ENCODE peak calls at places on chromosome X, in six cellular contexts. I is lower lobe of right lung, K is psoas muscle, S is prostate gland, H is right atrium auricular region, O is adipocyte. T is an unnamed sample. For H3K9me3, the result is how much of the 10 kb centered on the place peaks cover.

GRCh38 chrX:87388381-87388780 is 129.2 kb upstream of the KLHL4 start:
- DNase-seq in K (no peak), S (no peak), H (no peak), O (no peak), I (no peak), T (no peak)

GRCh38 chrX:17374619-17375360 is at the start of gene NHS:
- DNase-seq in H (peak), K (peak), S (peak), I (peak), O (peak), T (no peak)

GRCh38 chrX:356385-357034 is 30.2 kb downstream of the PPP2R3B start:
- DNase-seq in S (no peak), H (no peak), O (peak), I (peak), K (no peak), T (no peak)

GRCh38 chrX:118726887-118727685 is at the start of gene IL13RA1:
- DNase-seq in O (peak), S (peak), H (peak), K (peak), I (peak), T (no peak)

GRCh38 chrX:50036481-50036880 is 114.1 kb downstream of the CLCN5 start:
- DNase-seq in O (peak), I (no peak), S (no peak), H (no peak), K (no peak), T (no peak)

GRCh38 chrX:45508459-45508858 is 307.8 kb upstream of the DIPK2B start:
- DNase-seq in S (no peak), I (no peak), H (no peak), K (no peak), O (no peak), T (no peak)

GRCh38 chrX:36434521-36434920 is 515.0 kb downstream of the CFAP47 start:
- DNase-seq in S (no peak), I (no peak), H (no peak), K (no peak), O (no peak), T (no peak)

GRCh38 chrX:70033348-70033747 is 16.4 kb downstream of the AWAT2 start:
- DNase-seq in O (peak), I (no peak), H (no peak), K (no peak), S (no peak), T (no peak)

GRCh38 chrX:45807572-45808425 is 607.1 kb upstream of the DIPK2B start:
- DNase-seq in H (no peak), S (no peak), I (no peak), K (no peak), O (peak), T (no peak)

GRCh38 chrX:118577041-118577440 is 81.4 kb downstream of the DOCK11 start:
- DNase-seq in O (no peak), H (no peak), I (peak), K (no peak), S (peak), T (no peak)

GRCh38 chrX:65463550-65463949 is 71.0 kb downstream of the LAS1L start:
- DNase-seq in K (no peak), H (no peak), O (peak), I (no peak), S (no peak), T (no peak)

GRCh38 chrX:73850124-73851013 is 287.4 kb downstream of the CHIC1 start:
- DNase-seq in O (peak), S (no peak), H (no peak), I (no peak), K (peak), T (no peak)

GRCh38 chrX:118976599-118977340 is 2.4 kb downstream of the LONRF3 start:
- DNase-seq in I (peak), K (peak), S (peak), O (peak), H (no peak), T (no peak)

GRCh38 chrX:100410083-100410590 is at the start of gene PCDH19:
- DNase-seq in O (peak), K (peak), I (peak), S (peak), H (no peak), T (peak)

GRCh38 chrX:123851010-123851409 is 8.8 kb upstream of the XIAP start:
- DNase-seq in K (no peak), I (no peak), S (no peak), H (no peak), O (no peak), T (no peak)

GRCh38 chrX:65745992-65746391 is 78.5 kb downstream of the MSN start:
- DNase-seq in H (no peak), O (no peak), K (no peak), S (peak), I (no peak), T (no peak)

GRCh38 chrX:74382613-74383012 is 38.7 kb upstream of the SLC16A2 start:
- DNase-seq in I (peak), O (peak), K (peak), S (peak), H (peak), T (peak)

GRCh38 chrX:44872319-44872816 is 620 bp upstream of the KDM6A start:
- DNase-seq in S (peak), O (peak), H (peak), K (no peak), I (no peak), T (no peak)

GRCh38 chrX:109890910-109891502 is 111.9 kb upstream of the TMEM164 start:
- DNase-seq in I (peak), H (peak), O (peak), K (peak), S (peak), T (peak)

GRCh38 chrX:136647969-136648368 is at the start of gene CD40LG:
- DNase-seq in H (no peak), I (no peak), K (no peak), S (no peak), O (no peak), T (no peak)

GRCh38 chrX:155962906-155963305 is 34.6 kb upstream of the IL9R start:
- DNase-seq in K (no peak), O (no peak), I (no peak), H (no peak), S (no peak), T (no peak)

GRCh38 chrX:155966876-155967275 is 30.6 kb upstream of the IL9R start:
- DNase-seq in K (no peak), S (no peak), H (no peak), I (no peak), O (peak), T (peak)

GRCh38 chrX:155968106-155968714 is 29.3 kb upstream of the IL9R start:
- DNase-seq in K (no peak), H (no peak), O (no peak), S (no peak), I (no peak), T (no peak)

GRCh38 chrX:155967653-155968052 is 29.8 kb upstream of the IL9R start:
- DNase-seq in O (no peak), H (no peak), I (no peak), S (no peak), K (no peak), T (no peak)
- H3K9me3 ChIP-seq in O (under half), H (under half), I (under half), S (under half), K (under half), T (under half)

GRCh38 chrX:40049084-40049641 is 48.6 kb downstream of the BCOR start:
- DNase-seq in S (no peak), I (no peak), O (no peak), K (no peak), H (no peak), T (no peak)
- H3K9me3 ChIP-seq in S (under half), I (under half), O (half or more), K (under half), H (half or more), T (under half)

GRCh38 chrX:145953628-145954027 is 136.0 kb downstream of the SLITRK2 start:
- DNase-seq in H (no peak), O (no peak), I (no peak), K (no peak), S (no peak), T (no peak)
- H3K9me3 ChIP-seq in H (under half), O (under half), I (under half), K (under half), S (under half), T (under half)

DNA sequence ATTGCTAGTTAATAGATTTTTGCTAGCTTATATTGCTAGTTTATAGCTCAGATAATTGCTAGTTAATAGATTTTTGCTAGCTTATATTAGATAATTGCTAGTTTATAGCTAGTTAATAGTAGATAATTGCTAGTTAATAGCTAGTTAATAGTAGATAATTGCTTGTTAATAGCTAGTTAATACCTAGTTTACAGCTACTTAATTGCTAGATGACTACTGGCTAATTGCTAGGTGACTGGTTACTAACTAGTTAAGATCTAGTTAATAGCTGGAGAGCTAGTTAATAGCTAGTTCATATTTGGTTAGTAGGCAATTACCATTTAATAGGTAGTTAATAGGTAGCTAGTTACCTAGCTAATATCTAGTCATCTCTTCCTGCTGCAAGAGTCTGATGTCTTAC is 633.8 kb upstream of the CT83 start:
- DNase-seq in S (no peak), H (no peak), K (no peak), O (no peak), I (no peak), T (no peak)
- H3K9me3 ChIP-seq in S (under half), H (under half), K (under half), O (under half), I (under half), T (under half)

GRCh38 chrX:143701460-143701859 is 19.1 kb downstream of the SPANXN2 start:
- DNase-seq in H (no peak), K (no peak), I (no peak), S (no peak), O (no peak), T (no peak)
- H3K9me3 ChIP-seq in H (under half), K (under half), I (under half), S (under half), O (under half), T (under half)

DNA sequence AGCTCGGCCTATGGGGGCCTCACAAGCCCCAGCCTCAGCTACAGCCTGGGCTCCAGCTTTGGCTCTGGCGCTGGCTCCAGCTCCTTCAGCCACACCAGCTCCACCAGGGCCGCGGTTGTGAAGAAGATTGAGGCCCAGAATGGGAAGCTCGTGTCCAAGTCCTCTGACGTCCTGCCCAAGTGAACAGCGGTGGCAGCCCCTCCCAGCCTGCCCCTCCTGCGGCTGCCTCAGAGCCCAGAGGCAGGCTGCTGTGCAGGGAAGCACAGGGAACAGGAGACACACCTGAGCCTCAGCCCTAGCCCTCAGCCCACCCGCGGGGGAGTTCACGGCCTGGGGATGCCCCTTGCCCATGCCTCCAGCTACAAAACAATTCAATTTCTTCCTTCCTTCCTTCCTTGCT is 75.7 kb upstream of the ZXDA start:
- DNase-seq in K (no peak), S (no peak), H (no peak), O (no peak), I (no peak), T (no peak)
- H3K9me3 ChIP-seq in K (under half), S (under half), H (under half), O (under half), I (under half), T (under half)

GRCh38 chrX:155951237-155951789 is 46.2 kb upstream of the IL9R start:
- DNase-seq in S (no peak), K (no peak), I (no peak), H (no peak), O (no peak), T (no peak)

GRCh38 chrX:155953055-155953454 is 44.4 kb upstream of the IL9R start:
- DNase-seq in O (no peak), K (no peak), H (no peak), I (no peak), S (no peak), T (no peak)

GRCh38 chrX:155954793-155955192 is 42.7 kb upstream of the IL9R start:
- DNase-seq in S (no peak), I (no peak), K (no peak), H (no peak), O (no peak), T (no peak)

DNA sequence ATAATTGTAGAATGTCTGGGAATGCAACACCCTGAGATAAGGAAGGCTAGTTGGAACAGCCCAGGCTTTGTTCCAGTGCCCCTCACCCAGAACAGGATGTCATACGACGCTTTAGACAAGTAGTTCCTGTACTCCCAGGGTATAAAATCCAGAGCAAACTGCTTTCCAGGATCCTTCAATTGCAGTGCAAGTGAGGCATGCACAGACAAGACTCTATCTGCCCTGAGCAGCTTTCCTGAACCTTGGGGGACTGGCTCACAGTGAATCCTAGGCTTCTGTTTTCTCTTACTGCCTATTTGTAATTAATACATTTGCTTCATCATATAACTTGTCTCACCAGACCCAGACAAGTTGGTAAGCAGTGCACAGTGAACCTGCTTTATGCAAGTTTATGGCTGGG is 48.4 kb upstream of the IL9R start:
- DNase-seq in H (no peak), S (no peak), I (no peak), K (no peak), O (no peak), T (no peak)
- H3K9me3 ChIP-seq in H (under half), S (under half), I (under half), K (under half), O (under half), T (under half)

DNA sequence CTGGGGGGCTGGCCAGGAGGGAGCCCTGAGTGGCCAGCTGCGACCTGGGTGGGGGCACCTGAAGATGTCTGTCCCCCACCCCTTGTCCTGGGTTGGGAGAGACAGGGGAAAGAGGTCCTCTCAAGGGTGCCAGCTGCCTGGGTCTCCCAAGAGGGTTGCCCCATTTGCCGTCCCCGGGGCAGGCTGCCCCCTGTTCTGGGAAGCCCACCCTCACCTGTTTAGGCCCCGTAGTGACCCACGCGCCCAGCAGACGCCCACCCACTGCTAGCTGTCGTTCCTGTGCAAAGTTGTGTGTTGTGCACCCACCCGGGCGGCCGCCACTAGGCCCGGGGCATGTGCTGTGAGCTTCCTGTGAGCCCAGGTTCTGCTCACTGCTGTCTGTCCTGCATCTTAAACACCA is 25.5 kb upstream of the PNMA3 start:
- DNase-seq in I (no peak), K (no peak), S (no peak), O (no peak), H (no peak), T (no peak)
- H3K9me3 ChIP-seq in I (under half), K (under half), S (under half), O (under half), H (under half), T (under half)

DNA sequence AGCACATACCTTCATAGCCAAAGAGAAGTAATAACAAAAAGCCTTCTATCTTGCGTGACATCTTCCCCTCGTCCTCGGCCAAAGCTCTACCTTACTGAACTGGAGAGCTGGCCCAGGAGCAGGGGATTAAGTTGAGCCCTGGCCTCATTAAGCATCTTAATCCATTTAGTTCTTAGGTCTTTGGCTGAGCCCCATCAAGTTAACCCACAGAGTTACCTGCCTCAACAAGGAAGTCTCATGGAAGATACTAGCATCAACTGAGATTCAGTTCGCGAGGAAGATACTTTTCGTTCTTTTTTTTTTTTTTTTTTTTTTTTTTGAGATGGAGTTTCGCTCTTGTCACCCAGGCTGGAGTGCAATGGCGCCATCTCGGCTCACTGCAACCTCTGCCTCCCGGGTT is at the start of gene RS1:
- DNase-seq in I (no peak), S (no peak), O (no peak), H (no peak), K (no peak), T (no peak)
- H3K9me3 ChIP-seq in I (under half), S (under half), O (under half), H (under half), K (under half), T (under half)

T was measured in effector memory CD4-positive, alpha-beta T cell.